ENCODE peak calls at places on chromosomes 1 and 21, in four cellular contexts. H is pons, F is T-helper 9 cell, G is tibial nerve. T is an unnamed sample.

GRCh38 chr1:3564921-3565831 is 46.1 kb downstream of the MEGF6 start:
- DNase-seq in H (no peak), F (peak), G (no peak), T (no peak)

GRCh38 chr21:31870472-31870871 is 2.3 kb upstream of the HUNK start:
- DNase-seq in H (no peak), F (no peak), G (no peak), T (no peak)

GRCh38 chr1:206680279-206680678 is 4.4 kb upstream of the MAPKAPK2 start:
- DNase-seq in H (peak), F (no peak), G (no peak), T (no peak)

GRCh38 chr1:164774819-164775654 is 216.1 kb downstream of the PBX1 start:
- DNase-seq in H (no peak), F (no peak), G (no peak), T (no peak)

GRCh38 chr1:156895408-156895874 is 1.9 kb downstream of the PEAR1 start:
- DNase-seq in H (no peak), F (no peak), G (peak), T (no peak)

GRCh38 chr1:228214921-228215662 is 7.2 kb downstream of the OBSCN start:
- DNase-seq in H (no peak), F (no peak), G (no peak), T (no peak)

GRCh38 chr1:29453502-29454240 is 217.3 kb downstream of the PTPRU start:
- DNase-seq in H (no peak), F (no peak), G (no peak), T (no peak)

GRCh38 chr1:202953412-202953811 is 4.7 kb downstream of the ADIPOR1 start:
- DNase-seq in H (no peak), F (no peak), G (no peak), T (no peak)

GRCh38 chr1:79603862-79604261 is 597.3 kb upstream of the ADGRL4 start:
- DNase-seq in H (no peak), F (no peak), G (no peak), T (no peak)

GRCh38 chr21:29072873-29073221 is 601 bp downstream of the CCT8 start:
- DNase-seq in H (no peak), F (no peak), G (no peak), T (no peak)

GRCh38 chr21:41759926-41760325 is 6.9 kb downstream of the RIPK4 start:
- DNase-seq in H (no peak), F (no peak), G (no peak), T (no peak)

GRCh38 chr21:45410865-45411809 is 6.2 kb downstream of the COL18A1 start:
- DNase-seq in H (no peak), F (no peak), G (no peak), T (no peak)

GRCh38 chr1:67948155-67949075 is 102.0 kb downstream of the DIRAS3 start:
- DNase-seq in H (no peak), F (no peak), G (no peak), T (no peak)

GRCh38 chr1:172778461-172779455 is 119.9 kb downstream of the FASLG start:
- DNase-seq in H (no peak), F (no peak), G (no peak), T (no peak)

GRCh38 chr1:17632541-17633193 is 93.2 kb downstream of the ARHGEF10L start:
- DNase-seq in H (no peak), F (no peak), G (no peak), T (no peak)

GRCh38 chr1:227824204-227824603 is 8.7 kb downstream of the PRSS38 start:
- DNase-seq in H (no peak), F (no peak), G (no peak), T (no peak)

GRCh38 chr1:53294557-53294956 is 33.3 kb downstream of the LRP8 start:
- DNase-seq in H (no peak), F (no peak), G (no peak), T (no peak)

GRCh38 chr1:230270940-230271325 is 155.2 kb downstream of the PGBD5 start:
- DNase-seq in H (no peak), F (no peak), G (no peak), T (no peak)

GRCh38 chr21:35338281-35338680 is 289.2 kb upstream of the RUNX1 start:
- DNase-seq in H (no peak), F (no peak), G (no peak), T (no peak)

GRCh38 chr1:27029517-27029916 is 16.9 kb upstream of the TENT5B start:
- DNase-seq in H (no peak), F (no peak), G (no peak), T (no peak)

GRCh38 chr21:38938343-38938742 is 132.6 kb downstream of the ETS2 start:
- DNase-seq in H (no peak), F (no peak), G (no peak), T (no peak)

T was measured in brain pericyte.